ENCODE peak calls at places on chromosome 17, in ten cellular contexts. P, H, V, O, Q, T, Y, C, G and M are unnamed samples.

GRCh38 chr17:72850410-72850809 is 242.1 kb downstream of the SLC39A11 start:
- DNase-seq in P (no peak), C (peak; percentile 62), Y (no peak), V (no peak), H (peak; percentile 53), T (peak; percentile 84), O (peak; percentile 24), G (peak; percentile 87), Q (peak; percentile 59), M (peak; percentile 61)

GRCh38 chr17:79220715-79221291 is 146.2 kb downstream of the ENGASE start:
- DNase-seq in G (no peak), C (no peak), O (no peak), Y (no peak), Q (no peak), V (no peak), P (no peak), H (no peak), T (no peak), M (peak; percentile 46)

GRCh38 chr17:74245145-74245817 is 28.8 kb upstream of the DNAI2 start:
- DNase-seq in P (no peak), Q (no peak), Y (no peak), H (no peak), V (no peak), G (no peak), T (no peak), O (no peak), C (no peak), M (no peak)

GRCh38 chr17:64641499-64641898 is 20.6 kb downstream of the SMURF2 start:
- DNase-seq in V (no peak), Q (peak; percentile 76), C (peak; percentile 94), P (peak; percentile 52), O (peak; percentile 61), H (peak; percentile 85), G (peak; percentile 94), T (peak; percentile 91), Y (no peak), M (peak; percentile 42)

GRCh38 chr17:36728030-36728991 is 126.9 kb downstream of the MRM1 start:
- DNase-seq in P (no peak), Y (no peak), G (no peak), Q (no peak), T (no peak), C (no peak), V (no peak), O (no peak), H (no peak), M (no peak)

GRCh38 chr17:49494937-49495841 is at the start of gene NGFR:
- DNase-seq in Y (peak; percentile 27), P (no peak), C (no peak), Q (peak; percentile 44), H (no peak), V (peak; percentile 60), O (no peak), T (peak; percentile 13), G (peak; percentile 11), M (peak; percentile 34)

GRCh38 chr17:78839173-78839761 is 1.3 kb downstream of the USP36 start:
- DNase-seq in P (no peak), T (peak; percentile 86), C (peak; percentile 52), H (no peak), V (no peak), Y (no peak), O (no peak), Q (peak; percentile 71), G (peak; percentile 68), M (peak; percentile 79)

GRCh38 chr17:80687819-80688218 is 143.2 kb downstream of the RPTOR start:
- DNase-seq in C (no peak), H (no peak), P (no peak), G (no peak), Y (no peak), V (no peak), O (no peak), T (no peak), Q (no peak), M (no peak)

GRCh38 chr17:81090361-81091133 is 55.6 kb downstream of the BAIAP2 start:
- DNase-seq in C (no peak), P (no peak), V (peak; percentile 61), T (no peak), Q (no peak), H (peak; percentile 84), G (peak; percentile 12), Y (peak; percentile 36), O (no peak), M (peak; percentile 80)

GRCh38 chr17:2303278-2304188 is at the start of the genes SMG6 and SRR:
- DNase-seq in T (peak; percentile 75), Y (peak; percentile 91), V (peak; percentile 95), O (peak; percentile 92), Q (peak; percentile 92), P (peak; percentile 52), C (peak; percentile 67), G (peak; percentile 72), H (peak; percentile 84), M (peak; percentile 91)

GRCh38 chr17:80220709-80221215 is 535 bp downstream of the SLC26A11 start:
- DNase-seq in H (no peak), O (peak; percentile 53), C (no peak), Q (no peak), Y (no peak), G (no peak), T (no peak), P (no peak), V (no peak), M (no peak)

GRCh38 chr17:75855310-75856061 is at the start of gene WBP2:
- DNase-seq in O (peak; percentile 99), V (peak; percentile 98), C (peak; percentile 100), P (peak; percentile 100), Y (peak; percentile 96), G (peak; percentile 100), Q (peak; percentile 100), T (peak; percentile 100), H (peak; percentile 100), M (peak; percentile 100)
- TF ChIP-seq CTCF in O (peak; percentile 29), V (peak; percentile 39), C (peak; percentile 21), P (peak; percentile 49), Y (no peak), G (no peak), Q (peak; percentile 29), T (peak; percentile 27), H (peak; percentile 9), M (no peak)

DNA sequence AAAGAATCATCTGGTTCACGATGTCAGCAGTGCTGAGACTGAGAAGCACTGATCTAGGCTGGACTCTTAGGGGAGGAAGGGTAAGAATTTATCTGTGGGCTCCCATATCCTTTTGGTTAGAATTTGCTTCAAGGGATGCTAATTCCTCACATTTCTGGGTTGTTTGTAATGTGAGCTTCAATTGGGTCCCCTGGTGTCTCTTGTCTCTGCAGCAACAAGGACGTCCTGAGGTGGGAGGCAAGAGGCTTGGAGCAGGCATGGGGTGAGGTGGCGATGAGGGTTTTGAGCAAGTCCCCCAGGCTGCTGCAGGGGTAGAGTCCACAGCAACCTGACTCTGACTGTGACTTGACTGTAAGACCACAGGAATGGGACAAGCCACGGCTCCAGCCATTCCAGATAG is 213.8 kb upstream of the NLRP1 start:
- DNase-seq in V (no peak), Q (no peak), Y (no peak), C (no peak), O (no peak), G (no peak), T (no peak), P (no peak), H (no peak), M (no peak)
- H3K4me3 ChIP-seq in V (no peak overlapping the region), Q (no peak overlapping the region), Y (no peak overlapping the region), C (no peak overlapping the region), O (no peak overlapping the region), G (no peak overlapping the region), T (no peak overlapping the region), P (no peak overlapping the region), H (no peak overlapping the region), M (no peak overlapping the region)

GRCh38 chr17:58538801-58539410 is 24.5 kb upstream of the MTMR4 start:
- DNase-seq in V (no peak), Q (no peak), P (no peak), O (no peak), T (no peak), Y (no peak), G (no peak), H (no peak), C (no peak), M (no peak)

GRCh38 chr17:58537266-58537665 is 22.8 kb upstream of the MTMR4 start:
- DNase-seq in V (no peak), O (peak; percentile 29), G (no peak), C (no peak), Y (no peak), T (no peak), Q (no peak), P (no peak), H (no peak), M (no peak)

GRCh38 chr17:58536541-58536940 is 22.1 kb upstream of the MTMR4 start:
- DNase-seq in V (no peak), Q (no peak), H (no peak), Y (no peak), C (no peak), O (no peak), T (no peak), P (no peak), G (no peak), M (no peak)

GRCh38 chr17:58539703-58540102 is 25.3 kb upstream of the MTMR4 start:
- DNase-seq in V (no peak), H (no peak), T (no peak), Y (no peak), O (no peak), P (no peak), C (no peak), G (no peak), Q (no peak), M (no peak)

GRCh38 chr17:58541249-58541648 is 26.8 kb upstream of the MTMR4 start:
- DNase-seq in G (peak; percentile 18), P (no peak), H (no peak), Q (no peak), Y (no peak), V (no peak), C (no peak), T (no peak), O (no peak), M (peak; percentile 51)
- TF ChIP-seq CTCF in G (peak; percentile 34), P (peak; percentile 36), H (peak; percentile 33), Q (peak; percentile 61), Y (peak; percentile 58), V (no peak), C (peak; percentile 9), T (peak; percentile 13), O (no peak), M (peak; percentile 56)

GRCh38 chr17:76683921-76684745 is 26.6 kb downstream of the MXRA7 start:
- DNase-seq in O (peak; percentile 23), Y (no peak), Q (no peak), G (no peak), V (no peak), C (no peak), P (no peak), H (no peak), T (no peak), M (no peak)

GRCh38 chr17:76683011-76683755 is 27.6 kb downstream of the MXRA7 start:
- DNase-seq in G (peak; percentile 32), Y (no peak), C (no peak), T (no peak), H (no peak), Q (no peak), V (no peak), P (no peak), O (no peak), M (no peak)

GRCh38 chr17:76684756-76685155 is 26.0 kb downstream of the MXRA7 start:
- DNase-seq in C (no peak), Y (no peak), Q (no peak), P (no peak), O (no peak), H (no peak), V (no peak), T (no peak), G (no peak), M (no peak)

GRCh38 chr17:76681222-76682137 is 29.3 kb downstream of the MXRA7 start:
- DNase-seq in Q (peak; percentile 48), C (peak; percentile 37), H (peak; percentile 72), O (peak; percentile 81), P (no peak), V (peak; percentile 63), G (peak; percentile 76), T (peak; percentile 63), Y (peak; percentile 70), M (peak; percentile 73)

GRCh38 chr17:76682306-76682705 is 28.5 kb downstream of the MXRA7 start:
- DNase-seq in G (peak; percentile 81), V (no peak), T (no peak), C (peak; percentile 88), H (peak; percentile 75), Y (no peak), O (no peak), P (no peak), Q (no peak), M (no peak)
- H3K4me3 ChIP-seq in G (no peak overlapping the region), V (no peak overlapping the region), T (no peak overlapping the region), C (no peak overlapping the region), H (no peak overlapping the region), Y (no peak overlapping the region), O (no peak overlapping the region), P (no peak overlapping the region), Q (no peak overlapping the region), M (no peak overlapping the region)